ENCODE peak calls at places on chromosomes 1 and 21, in eight cellular contexts. N, Z, Q, R, W, D, K and Y are unnamed samples.
A peak's percentile ranks its signal among the peaks of the same experiment; 100 is the strongest.

GRCh38 chr1:54273092-54273836 is 73.3 kb downstream of the MRPL37 start:
- DNase-seq in R (peak; percentile 96), W (peak; percentile 84), Z (peak; percentile 84), D (peak; percentile 87), N (no peak), Q (peak; percentile 64), K (peak; percentile 78), Y (peak; percentile 63)

GRCh38 chr1:184044603-184045376 is 6.7 kb upstream of the TSEN15 start:
- DNase-seq in K (no peak), N (no peak), D (no peak), W (no peak), Z (no peak), R (no peak), Q (no peak), Y (no peak)

GRCh38 chr21:36646011-36646410 is 52.9 kb upstream of the SIM2 start:
- DNase-seq in D (no peak), N (no peak), R (no peak), K (no peak), Q (no peak), W (no peak), Z (no peak), Y (no peak)

GRCh38 chr1:30382496-30382895 is 340.9 kb downstream of the MATN1 start:
- DNase-seq in Z (no peak), K (no peak), Q (no peak), D (no peak), W (no peak), R (no peak), N (no peak), Y (no peak)

GRCh38 chr1:150268342-150268705 is 492 bp downstream of the APH1A start:
- DNase-seq in Z (peak; percentile 25), Q (no peak), N (no peak), W (no peak), R (no peak), D (peak; percentile 40), K (no peak), Y (no peak)

GRCh38 chr1:167175901-167176300 is 44.8 kb upstream of the POU2F1 start:
- DNase-seq in K (no peak), D (no peak), W (peak; percentile 54), Q (no peak), R (no peak), Z (peak; percentile 30), N (no peak), Y (no peak)

GRCh38 chr1:179807691-179808485 is 64.8 kb downstream of the FAM163A start:
- DNase-seq in N (no peak), Z (peak; percentile 88), D (no peak), W (no peak), R (no peak), Q (no peak), K (no peak), Y (no peak)

GRCh38 chr21:38751379-38752050 is 54.2 kb upstream of the ETS2 start:
- DNase-seq in R (no peak), Q (no peak), K (peak; percentile 30), N (no peak), Z (no peak), D (no peak), W (no peak), Y (no peak)

GRCh38 chr1:206663832-206664652 is 20.7 kb upstream of the MAPKAPK2 start:
- DNase-seq in K (peak; percentile 43), Z (peak; percentile 65), Q (peak; percentile 85), W (peak; percentile 24), N (peak; percentile 79), R (peak; percentile 36), D (peak; percentile 67), Y (no peak)

GRCh38 chr21:33069994-33070811 is at the start of gene OLIG1:
- DNase-seq in R (peak; percentile 10), Z (peak; percentile 41), D (peak; percentile 35), W (peak; percentile 66), K (peak; percentile 33), N (peak; percentile 62), Q (peak; percentile 82), Y (no peak)

GRCh38 chr1:50027794-50028193 is 4.0 kb upstream of the AGBL4 start:
- DNase-seq in Z (no peak), D (no peak), K (no peak), Q (no peak), R (no peak), W (no peak), N (no peak), Y (no peak)

GRCh38 chr1:3530086-3530930 is 75.8 kb downstream of the ARHGEF16 start:
- DNase-seq in D (peak; percentile 64), W (no peak), N (no peak), R (no peak), Q (peak; percentile 54), Z (peak; percentile 39), K (no peak), Y (no peak)

GRCh38 chr1:113905435-113905861 is 322 bp downstream of the DCLRE1B start:
- DNase-seq in Z (no peak), N (peak; percentile 13), Q (peak; percentile 79), K (no peak), W (no peak), D (peak; percentile 29), R (no peak), Y (no peak)

GRCh38 chr1:165073402-165074007 is 283.0 kb downstream of the LMX1A start:
- DNase-seq in W (no peak), Q (peak; percentile 52), N (peak; percentile 42), R (peak; percentile 48), D (no peak), K (no peak), Z (peak; percentile 50), Y (no peak)

GRCh38 chr1:207832796-207833195 is 78.1 kb downstream of the CD34 start:
- DNase-seq in Q (no peak), N (no peak), Z (no peak), R (no peak), D (no peak), W (no peak), K (no peak), Y (no peak)

GRCh38 chr1:73943270-73943669 is 254.7 kb downstream of the LRRIQ3 start:
- DNase-seq in N (no peak), Q (peak; percentile 36), W (no peak), R (no peak), Z (no peak), D (no peak), K (no peak), Y (no peak)

GRCh38 chr21:38622081-38622826 is 124.0 kb upstream of the ERG start:
- DNase-seq in Q (no peak), N (no peak), Z (no peak), W (no peak), D (no peak), K (no peak), R (no peak), Y (no peak)

GRCh38 chr1:209549384-209550001 is 34.0 kb upstream of the CAMK1G start:
- DNase-seq in Q (peak; percentile 71), R (no peak), D (no peak), W (no peak), K (no peak), N (no peak), Z (no peak), Y (no peak)

GRCh38 chr1:43197343-43198127 is 25.4 kb downstream of the CFAP57 start:
- DNase-seq in Z (no peak), D (no peak), N (no peak), W (no peak), K (no peak), Q (no peak), R (no peak), Y (no peak)

GRCh38 chr1:32042330-32042729 is 28.7 kb downstream of the KHDRBS1 start:
- DNase-seq in K (no peak), Q (no peak), W (no peak), Z (no peak), D (no peak), R (no peak), N (no peak), Y (no peak)

GRCh38 chr1:165903672-165904071 is 76.3 kb downstream of the UCK2 start:
- DNase-seq in Z (peak; percentile 89), K (no peak), R (no peak), W (no peak), Q (no peak), D (peak; percentile 60), N (no peak), Y (peak; percentile 54)

GRCh38 chr1:60583696-60584095 is 498.7 kb upstream of the NFIA start:
- DNase-seq in Z (no peak), R (no peak), Q (no peak), W (no peak), D (no peak), N (no peak), K (no peak), Y (no peak)

GRCh38 chr1:217079579-217079978 is 356.4 kb upstream of the ESRRG start:
- DNase-seq in K (no peak), R (no peak), N (no peak), W (no peak), Z (no peak), D (no peak), Q (no peak), Y (no peak)

GRCh38 chr1:8239306-8240023 is 78.4 kb upstream of the SLC45A1 start:
- DNase-seq in D (peak; percentile 34), Z (no peak), W (no peak), K (no peak), N (no peak), R (no peak), Q (peak; percentile 85), Y (no peak)

GRCh38 chr1:155812878-155813277 is 44.1 kb downstream of the GON4L start:
- DNase-seq in W (no peak), R (no peak), Q (no peak), N (no peak), K (no peak), D (no peak), Z (no peak), Y (no peak)

GRCh38 chr1:69946935-69947334 is 258.4 kb downstream of the LRRC40 start:
- DNase-seq in W (no peak), N (no peak), K (no peak), R (no peak), Q (no peak), Z (no peak), D (no peak), Y (no peak)

GRCh38 chr21:44518684-44519083 is 21.3 kb downstream of the KRTAP10-1 start:
- DNase-seq in D (no peak), Z (no peak), R (no peak), W (no peak), K (no peak), Q (no peak), N (no peak), Y (no peak)

GRCh38 chr1:44808063-44808937 is at the start of gene BTBD19:
- DNase-seq in Z (peak; percentile 91), N (peak; percentile 77), W (no peak), R (no peak), K (peak; percentile 85), Q (peak; percentile 88), D (peak; percentile 51), Y (peak; percentile 62)

GRCh38 chr1:6979003-6979577 is 193.8 kb downstream of the CAMTA1 start:
- DNase-seq in N (no peak), K (no peak), D (no peak), Q (no peak), W (no peak), Z (no peak), R (no peak), Y (no peak)

GRCh38 chr1:95067069-95067468 is 5.7 kb downstream of the ALG14 start:
- DNase-seq in Z (no peak), W (no peak), D (no peak), Q (no peak), K (no peak), N (no peak), R (no peak), Y (no peak)

GRCh38 chr1:85936470-85936869 is 220.1 kb downstream of the COL24A1 start:
- DNase-seq in W (no peak), R (no peak), Q (no peak), K (peak; percentile 30), Z (no peak), N (no peak), D (no peak), Y (no peak)

GRCh38 chr1:160618327-160618726 is 28.5 kb downstream of the SLAMF1 start:
- DNase-seq in D (no peak), Z (no peak), Q (no peak), K (no peak), N (no peak), R (no peak), W (no peak), Y (no peak)

GRCh38 chr1:25103180-25103790 is 129.0 kb downstream of the SYF2 start:
- DNase-seq in Q (no peak), K (no peak), W (peak; percentile 44), R (no peak), Z (no peak), D (no peak), N (no peak), Y (no peak)

GRCh38 chr1:36764796-36765195 is 269.5 kb downstream of the GRIK3 start:
- DNase-seq in W (peak; percentile 87), N (no peak), Z (no peak), R (no peak), Q (no peak), D (no peak), K (no peak), Y (no peak)